ENCODE peak calls at places on chromosomes 6 and 20, in seven cellular contexts. L is pancreas, Q is tibial artery, D is RWPE2, A is PC-3, X is body of pancreas, W is fibroblast of lung. J is an unnamed sample. For H3K36me3, the result is how much of the 10 kb centered on the place peaks cover.

GRCh38 chr6:25173232-25173631 is 105.9 kb upstream of the CARMIL1 start:
- DNase-seq in Q (no peak), W (peak), D (no peak), X (no peak), L (no peak), A (peak), J (no peak)

GRCh38 chr6:3804981-3805380 is 44.2 kb upstream of the FAM50B start:
- DNase-seq in A (peak), X (no peak), W (no peak), D (no peak), Q (no peak), L (no peak), J (no peak)

GRCh38 chr6:38213275-38213674 is 393.7 kb downstream of the ZFAND3 start:
- DNase-seq in D (no peak), A (peak), X (no peak), W (no peak), Q (no peak), L (no peak), J (peak)

GRCh38 chr6:113137411-113137810 is 719.7 kb upstream of the MARCKS start:
- DNase-seq in L (no peak), W (peak), Q (no peak), A (no peak), X (no peak), D (no peak), J (no peak)

GRCh38 chr6:125747589-125748533 is 1.6 kb upstream of the HEY2 start:
- DNase-seq in A (no peak), X (peak), Q (peak), L (peak), W (no peak), D (no peak), J (peak)

GRCh38 chr6:89183294-89183693 is 33.9 kb downstream of the GABRR1 start:
- DNase-seq in X (no peak), Q (no peak), W (no peak), D (no peak), L (no peak), A (no peak), J (no peak)

GRCh38 chr6:41688256-41688965 is 47.0 kb downstream of the TFEB start:
- DNase-seq in X (no peak), Q (no peak), A (no peak), D (no peak), W (no peak), L (peak), J (no peak)

GRCh38 chr6:169785566-169785965 is 34.1 kb downstream of the ERMARD start:
- DNase-seq in X (no peak), A (no peak), D (no peak), W (no peak), L (no peak), Q (no peak), J (no peak)

GRCh38 chr20:6492396-6493055 is 275.0 kb upstream of the BMP2 start:
- DNase-seq in W (peak), Q (no peak), A (peak), L (no peak), X (no peak), D (no peak), J (no peak)

GRCh38 chr20:41655966-41656685 is 37.9 kb upstream of the CHD6 start:
- DNase-seq in W (no peak), D (peak), L (no peak), X (no peak), Q (no peak), A (no peak), J (no peak)

GRCh38 chr6:85429346-85429745 is 20.5 kb upstream of the NT5E start:
- DNase-seq in Q (no peak), W (peak), A (no peak), L (no peak), D (no peak), X (no peak), J (no peak)

GRCh38 chr6:167685654-167686053 is 141.1 kb upstream of the AFDN start:
- DNase-seq in A (no peak), L (no peak), Q (no peak), D (no peak), X (no peak), W (no peak), J (no peak)

GRCh38 chr6:22826961-22827360 is 257.6 kb downstream of the HDGFL1 start:
- DNase-seq in X (no peak), D (no peak), W (no peak), Q (no peak), L (no peak), A (peak), J (peak)

GRCh38 chr6:100633096-100633766 is 168.5 kb upstream of the SIM1 start:
- DNase-seq in L (no peak), W (peak), Q (no peak), X (no peak), A (peak), D (no peak), J (peak)

GRCh38 chr6:17836298-17836697 is 129.6 kb upstream of the NUP153 start:
- DNase-seq in X (no peak), Q (no peak), D (no peak), A (no peak), L (no peak), W (no peak), J (no peak)

GRCh38 chr20:35729836-35730582 is 12.1 kb downstream of the RBM39 start:
- DNase-seq in W (no peak), A (no peak), X (no peak), Q (no peak), L (no peak), D (no peak), J (no peak)
- H3K36me3 ChIP-seq in W (under half), A (half or more), X (half or more), Q (half or more), L (under half), D (half or more), J (half or more)

GRCh38 chr6:73608761-73609160 is 45.0 kb downstream of the SLC17A5 start:
- DNase-seq in D (no peak), L (no peak), A (no peak), W (no peak), Q (no peak), X (no peak), J (no peak)

GRCh38 chr6:73614802-73615201 is 39.0 kb downstream of the SLC17A5 start:
- DNase-seq in L (no peak), X (no peak), A (no peak), Q (no peak), W (no peak), D (no peak), J (no peak)

GRCh38 chr6:73612611-73613010 is 41.2 kb downstream of the SLC17A5 start:
- DNase-seq in W (no peak), D (no peak), X (no peak), A (no peak), L (no peak), Q (no peak), J (no peak)

GRCh38 chr6:73613806-73614536 is 39.8 kb downstream of the SLC17A5 start:
- DNase-seq in A (no peak), Q (no peak), D (no peak), X (no peak), W (no peak), L (no peak), J (no peak)

GRCh38 chr6:73610444-73611275 is 43.1 kb downstream of the SLC17A5 start:
- DNase-seq in X (no peak), A (peak), L (no peak), W (peak), Q (no peak), D (no peak), J (no peak)
- H3K36me3 ChIP-seq in X (under half), A (under half), L (under half), W (under half), Q (under half), D (under half), J (under half)

GRCh38 chr20:64006490-64006889 is 25.6 kb downstream of the PRPF6 start:
- DNase-seq in A (no peak), W (no peak), L (no peak), Q (no peak), X (no peak), D (no peak), J (no peak)

GRCh38 chr20:64003970-64004725 is 23.2 kb downstream of the PRPF6 start:
- DNase-seq in D (no peak), Q (no peak), A (no peak), W (no peak), X (no peak), L (no peak), J (peak)

GRCh38 chr20:64005394-64005793 is 24.5 kb downstream of the PRPF6 start:
- DNase-seq in L (no peak), X (no peak), A (no peak), D (no peak), Q (no peak), W (peak), J (no peak)

GRCh38 chr20:64001607-64002011 is 20.7 kb downstream of the PRPF6 start:
- DNase-seq in X (no peak), L (no peak), W (no peak), A (no peak), D (no peak), Q (no peak), J (peak)

GRCh38 chr20:64000906-64001305 is 20.0 kb downstream of the PRPF6 start:
- DNase-seq in L (no peak), X (no peak), W (no peak), Q (no peak), A (no peak), D (no peak), J (no peak)
- H3K36me3 ChIP-seq in L (under half), X (under half), W (under half), Q (half or more), A (half or more), D (half or more), J (half or more)

GRCh38 chr6:56638760-56639159 is 3.9 kb downstream of the DST start:
- DNase-seq in A (no peak), W (no peak), D (no peak), X (no peak), Q (no peak), L (no peak), J (no peak)

GRCh38 chr6:56643379-56644089 is 845 bp upstream of the DST start:
- DNase-seq in W (no peak), L (no peak), D (no peak), A (no peak), X (no peak), Q (no peak), J (no peak)

GRCh38 chr6:56644366-56644765 is 1.7 kb upstream of the DST start:
- DNase-seq in X (no peak), L (no peak), W (no peak), D (no peak), Q (no peak), A (no peak), J (no peak)

GRCh38 chr6:56640374-56640773 is 2.3 kb downstream of the DST start:
- DNase-seq in X (no peak), Q (no peak), L (no peak), A (no peak), D (no peak), W (no peak), J (no peak)

GRCh38 chr6:56642366-56643261 is at the start of gene DST:
- DNase-seq in Q (peak), L (no peak), D (peak), X (no peak), W (peak), A (peak), J (no peak)
- H3K36me3 ChIP-seq in Q (under half), L (under half), D (half or more), X (under half), W (under half), A (under half), J (under half)

DNA sequence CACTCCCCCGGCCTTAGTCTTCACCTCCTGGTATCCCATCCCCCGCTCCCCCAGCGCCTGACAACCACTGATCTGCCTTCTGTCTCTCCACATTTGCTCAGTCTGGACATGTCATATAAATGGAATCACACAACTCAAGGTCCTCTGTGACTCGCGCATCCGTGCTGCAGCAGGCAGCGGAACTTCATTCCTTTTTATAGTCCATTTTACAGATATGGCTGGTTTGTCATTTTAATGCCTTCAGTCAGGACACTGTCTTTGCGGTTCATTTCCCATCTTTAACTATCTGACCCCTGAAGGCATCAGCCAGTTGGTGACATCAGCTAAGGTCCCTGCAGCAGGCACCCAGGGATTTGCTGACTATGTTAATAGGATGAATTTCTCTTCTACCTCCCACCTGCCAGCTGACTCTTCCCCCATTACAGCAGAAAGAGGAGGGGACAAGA is 125.7 kb downstream of the ZMYND8 start:
- DNase-seq in A (no peak), D (no peak), X (no peak), Q (no peak), W (no peak), L (no peak), J (no peak)
- H3K36me3 ChIP-seq in A (under half), D (half or more), X (under half), Q (under half), W (under half), L (under half), J (half or more)

DNA sequence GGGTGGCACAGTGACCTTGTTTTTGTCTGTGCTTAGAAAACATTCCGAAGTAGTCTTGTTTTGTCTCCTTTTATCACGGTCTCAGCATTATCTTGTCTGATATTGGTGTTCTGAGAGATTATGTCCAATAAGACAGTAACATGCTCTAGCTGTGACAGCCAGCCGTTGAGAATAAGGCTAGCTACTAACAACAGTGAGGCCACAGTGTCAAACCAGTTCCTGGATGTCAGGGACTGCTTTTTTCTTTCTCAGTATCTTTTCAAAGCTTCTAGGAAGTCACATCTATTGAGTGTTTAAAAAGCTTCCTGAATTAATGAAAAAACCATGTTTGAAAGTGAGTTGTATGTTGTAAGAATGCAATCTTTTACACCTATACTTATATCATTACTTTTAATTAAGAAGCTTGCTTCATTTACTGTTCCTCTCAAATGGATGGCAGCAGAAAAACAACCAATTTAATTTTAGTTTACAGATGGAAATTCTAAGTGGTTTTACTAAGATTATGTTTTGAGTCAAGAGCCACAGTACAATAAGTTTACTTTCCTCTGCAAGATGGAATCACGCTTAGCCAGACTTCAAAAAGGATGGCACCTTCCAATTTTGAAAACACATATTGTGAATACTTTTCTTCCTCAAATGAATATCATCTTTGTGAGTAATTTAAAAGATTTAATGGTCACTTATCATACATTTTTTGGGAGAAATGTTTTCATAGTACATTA is 53.1 kb downstream of the MAP3K7 start:
- DNase-seq in W (no peak), D (no peak), Q (no peak), A (no peak), X (no peak), L (no peak), J (no peak)
- H3K36me3 ChIP-seq in W (under half), D (half or more), Q (under half), A (under half), X (under half), L (under half), J (half or more)

GRCh38 chr6:11007715-11008608 is 36.1 kb downstream of the ELOVL2 start:
- DNase-seq in A (peak), W (peak), X (no peak), Q (no peak), D (no peak), L (no peak), J (no peak)
- H3K36me3 ChIP-seq in A (under half), W (under half), X (under half), Q (under half), D (under half), L (under half), J (under half)